ENCODE peak calls at places on chromosomes 13 and 19, in nine cellular contexts. W is B cell, L is neural progenitor cell, R is hepatocyte, N is heart left ventricle, B is fibroblast of the aortic adventitia, E is WTC11, Z is Peyer's patch, T is fibroblast of mammary gland. J is an unnamed sample.

GRCh38 chr13:36282818-36283432 is 14.7 kb downstream of the CCDC169 start:
- DNase-seq in W (peak), L (peak), R (peak), N (no peak), B (peak), E (no peak), Z (no peak), T (peak), J (peak)

GRCh38 chr13:79398169-79398568 is 7.9 kb downstream of the RBM26 start:
- DNase-seq in W (no peak), L (no peak), R (no peak), N (no peak), B (no peak), E (no peak), Z (no peak), T (no peak), J (no peak)

GRCh38 chr13:24161010-24161775 is 673 bp downstream of the SPATA13 start:
- DNase-seq in W (peak), L (peak), R (peak), N (no peak), B (peak), E (peak), Z (peak), T (no peak), J (no peak)

GRCh38 chr19:16446108-16447014 is 25.4 kb downstream of the EPS15L1 start:
- DNase-seq in W (no peak), L (no peak), R (no peak), N (no peak), B (no peak), E (no peak), Z (peak), T (no peak), J (no peak)

GRCh38 chr13:47892374-47892773 is 108.7 kb downstream of the SUCLA2 start:
- DNase-seq in W (no peak), L (no peak), R (no peak), N (no peak), B (no peak), E (no peak), Z (no peak), T (no peak), J (no peak)

GRCh38 chr19:405138-405965 is 3.6 kb downstream of the C2CD4C start:
- DNase-seq in W (no peak), L (no peak), R (no peak), N (no peak), B (no peak), E (no peak), Z (no peak), T (no peak), J (no peak)

GRCh38 chr19:1851581-1852293 is 3.5 kb upstream of the REXO1 start:
- DNase-seq in W (peak), L (no peak), R (no peak), N (no peak), B (no peak), E (no peak), Z (peak), T (no peak), J (no peak)

GRCh38 chr13:47310376-47310775 is 413.5 kb upstream of the HTR2A start:
- DNase-seq in W (no peak), L (no peak), R (peak), N (no peak), B (no peak), E (no peak), Z (no peak), T (no peak), J (no peak)

GRCh38 chr13:43355774-43356173 is 332.4 kb downstream of the DNAJC15 start:
- DNase-seq in W (no peak), L (no peak), R (no peak), N (no peak), B (no peak), E (no peak), Z (no peak), T (no peak), J (no peak)

GRCh38 chr19:39502640-39503417 is 4.1 kb downstream of the DLL3 start:
- DNase-seq in W (peak), L (peak), R (peak), N (peak), B (peak), E (peak), Z (peak), T (peak), J (no peak)

GRCh38 chr19:6226444-6227155 is 53.2 kb downstream of the MLLT1 start:
- DNase-seq in W (no peak), L (no peak), R (no peak), N (no peak), B (no peak), E (no peak), Z (no peak), T (no peak), J (no peak)

GRCh38 chr19:18388328-18389094 is 2.6 kb downstream of the GDF15 start:
- DNase-seq in W (peak), L (peak), R (peak), N (peak), B (peak), E (peak), Z (peak), T (peak), J (peak)

GRCh38 chr13:31361673-31362072 is 161.9 kb downstream of the B3GLCT start:
- DNase-seq in W (no peak), L (no peak), R (no peak), N (no peak), B (no peak), E (no peak), Z (no peak), T (peak), J (no peak)

GRCh38 chr19:17615889-17616685 is 60.6 kb downstream of the COLGALT1 start:
- DNase-seq in W (no peak), L (peak), R (no peak), N (no peak), B (no peak), E (no peak), Z (no peak), T (no peak), J (no peak)

GRCh38 chr13:112106467-112107141 is 39.7 kb downstream of the SOX1 start:
- DNase-seq in W (no peak), L (peak), R (no peak), N (no peak), B (no peak), E (peak), Z (no peak), T (no peak), J (no peak)

GRCh38 chr13:40271511-40271910 is 394.9 kb downstream of the FOXO1 start:
- DNase-seq in W (peak), L (no peak), R (no peak), N (peak), B (no peak), E (peak), Z (peak), T (no peak), J (no peak)

GRCh38 chr19:29442094-29442493 is 83.7 kb upstream of the VSTM2B start:
- DNase-seq in W (no peak), L (no peak), R (no peak), N (no peak), B (no peak), E (no peak), Z (no peak), T (no peak), J (no peak)

GRCh38 chr13:67557642-67558241 is 327.6 kb upstream of the PCDH9 start:
- DNase-seq in W (no peak), L (no peak), R (no peak), N (no peak), B (no peak), E (no peak), Z (no peak), T (no peak), J (no peak)

GRCh38 chr13:111252449-111253124 is 67.9 kb upstream of the TEX29 start:
- DNase-seq in W (no peak), L (no peak), R (no peak), N (peak), B (peak), E (no peak), Z (no peak), T (peak), J (peak)

GRCh38 chr13:68199271-68199670 is 969.1 kb upstream of the PCDH9 start:
- DNase-seq in W (no peak), L (no peak), R (no peak), N (no peak), B (no peak), E (no peak), Z (no peak), T (no peak), J (no peak)

GRCh38 chr19:41323430-41324125 is 13.6 kb downstream of the CCDC97 start:
- DNase-seq in W (no peak), L (no peak), R (peak), N (peak), B (peak), E (no peak), Z (no peak), T (peak), J (peak)

GRCh38 chr13:110425444-110425780 is 118.3 kb downstream of the COL4A2 start:
- DNase-seq in W (no peak), L (no peak), R (no peak), N (no peak), B (no peak), E (no peak), Z (no peak), T (peak), J (peak)

GRCh38 chr13:78317030-78317429 is 286.3 kb downstream of the POU4F1 start:
- DNase-seq in W (no peak), L (peak), R (peak), N (no peak), B (peak), E (no peak), Z (no peak), T (no peak), J (no peak)
- TF ChIP-seq CTCF in W (no peak), L (peak), R (peak), N (peak), B (peak), E (no peak), Z (no peak), T (peak), J (no peak)

GRCh38 chr19:11373166-11373884 is 1.1 kb upstream of the SWSAP1 start:
- DNase-seq in W (peak), L (peak), R (peak), N (no peak), B (peak), E (peak), Z (no peak), T (no peak), J (peak)
- TF ChIP-seq CTCF in W (no peak), L (no peak), R (no peak), N (no peak), B (no peak), E (no peak), Z (no peak), T (no peak), J (no peak)

DNA sequence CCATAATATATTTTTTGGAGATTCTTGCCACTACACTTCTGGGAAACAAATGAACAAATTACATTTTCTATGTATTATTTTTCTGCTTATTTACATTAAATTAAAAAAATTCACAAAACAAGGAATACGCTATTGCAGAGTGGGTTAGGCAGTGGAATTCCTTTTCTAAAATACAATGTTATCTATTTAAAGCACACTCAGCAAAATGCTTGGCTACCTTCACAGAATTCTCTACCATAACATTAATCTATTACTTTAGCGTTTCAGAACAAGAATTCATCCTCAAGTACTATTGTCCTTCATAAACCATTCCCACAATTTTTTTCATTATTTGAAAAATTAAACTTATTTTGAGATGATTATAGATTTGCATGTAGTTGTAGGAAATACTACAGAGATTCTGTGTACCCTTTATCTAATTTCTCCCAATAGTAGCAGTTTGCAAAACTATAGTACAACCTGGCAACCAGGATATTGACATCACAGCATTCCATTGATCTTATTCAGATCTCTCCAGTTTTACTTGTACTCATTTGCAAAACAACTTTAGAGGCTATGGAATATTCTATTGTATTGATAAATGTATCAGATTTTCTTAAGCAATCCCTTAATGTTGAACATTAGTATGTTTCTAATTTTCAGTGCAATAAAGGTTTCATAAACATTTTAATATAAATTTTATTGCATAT is 120.9 kb downstream of the DLEU7 start:
- DNase-seq in W (no peak), L (no peak), R (no peak), N (no peak), B (no peak), E (no peak), Z (no peak), T (no peak), J (no peak)
- TF ChIP-seq CTCF in W (no peak), L (no peak), R (no peak), N (no peak), B (no peak), E (no peak), Z (no peak), T (no peak), J (no peak)

GRCh38 chr13:91166714-91167511 is 180.6 kb upstream of the MIR17HG start:
- DNase-seq in W (no peak), L (no peak), R (no peak), N (no peak), B (no peak), E (no peak), Z (no peak), T (no peak), J (no peak)

GRCh38 chr13:91158015-91158390 is 189.5 kb upstream of the MIR17HG start:
- DNase-seq in W (no peak), L (no peak), R (no peak), N (no peak), B (no peak), E (no peak), Z (no peak), T (no peak), J (no peak)

GRCh38 chr13:91165758-91166157 is 181.7 kb upstream of the MIR17HG start:
- DNase-seq in W (no peak), L (no peak), R (no peak), N (no peak), B (no peak), E (no peak), Z (no peak), T (no peak), J (no peak)

GRCh38 chr13:91157273-91158014 is 190.0 kb upstream of the MIR17HG start:
- DNase-seq in W (no peak), L (no peak), R (no peak), N (no peak), B (no peak), E (no peak), Z (no peak), T (no peak), J (no peak)

GRCh38 chr13:91162180-91162579 is 185.3 kb upstream of the MIR17HG start:
- DNase-seq in W (no peak), L (peak), R (no peak), N (no peak), B (no peak), E (peak), Z (no peak), T (no peak), J (no peak)
- TF ChIP-seq CTCF in W (no peak), L (peak), R (peak), N (no peak), B (no peak), E (no peak), Z (no peak), T (no peak), J (no peak)

DNA sequence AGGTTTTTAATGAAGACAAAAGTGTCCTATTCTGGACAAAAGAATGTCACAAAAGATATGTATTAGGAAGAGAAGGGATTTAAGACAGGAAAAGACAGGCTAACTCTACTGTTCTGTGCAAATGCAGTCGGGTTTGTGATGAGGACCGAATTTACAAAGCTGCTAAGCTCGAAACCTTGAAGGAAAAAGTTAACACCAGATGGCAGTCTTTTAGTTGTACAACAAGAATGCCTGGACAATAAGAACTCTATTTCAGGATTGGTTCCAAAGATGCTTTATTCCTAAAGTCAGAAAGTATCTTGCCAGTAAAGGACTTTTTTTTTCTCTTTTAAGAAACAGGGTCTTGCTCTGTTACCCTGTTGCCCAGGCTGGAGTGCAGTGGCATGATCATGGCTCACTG is 51.1 kb downstream of the HS6ST3 start:
- DNase-seq in W (no peak), L (peak), R (peak), N (no peak), B (peak), E (no peak), Z (no peak), T (peak), J (no peak)
- TF ChIP-seq CTCF in W (no peak), L (peak), R (peak), N (peak), B (peak), E (no peak), Z (no peak), T (peak), J (peak)